ENCODE peak calls at places on chromosome 19, in six cellular contexts. One of them, this sample, is unnamed.

GRCh38 chr19:15780595-15781418 is 6.7 kb upstream of the OR10H5 start:
- DNase-seq in posterior vena cava: no peak
- DNase-seq in BJ: no peak
- DNase-seq in ascending aorta: no peak
- DNase-seq in amniotic epithelial cell: no peak
- DNase-seq in choroid plexus epithelial cell: no peak
- DNase-seq in this sample: peak; percentile 73

GRCh38 chr19:45884682-45885555 is 1.0 kb downstream of the IRF2BP1 start:
- DNase-seq in choroid plexus epithelial cell: no peak
- DNase-seq in posterior vena cava: no peak
- DNase-seq in amniotic epithelial cell: no peak
- DNase-seq in ascending aorta: no peak
- DNase-seq in BJ: no peak
- DNase-seq in this sample: no peak

GRCh38 chr19:32041681-32042292 is 303.6 kb upstream of the ZNF507 start:
- DNase-seq in ascending aorta: no peak
- DNase-seq in posterior vena cava: no peak
- DNase-seq in BJ: no peak
- DNase-seq in choroid plexus epithelial cell: peak; percentile 49
- DNase-seq in amniotic epithelial cell: no peak
- DNase-seq in this sample: no peak

GRCh38 chr19:39409886-39410619 is 2.4 kb upstream of the PLEKHG2 start:
- DNase-seq in amniotic epithelial cell: peak; percentile 71
- DNase-seq in BJ: no peak
- DNase-seq in ascending aorta: peak; percentile 53
- DNase-seq in posterior vena cava: peak; percentile 97
- DNase-seq in choroid plexus epithelial cell: no peak
- DNase-seq in this sample: peak; percentile 95

GRCh38 chr19:35013047-35013819 is 13.1 kb downstream of the GRAMD1A start:
- DNase-seq in posterior vena cava: peak; percentile 94
- DNase-seq in choroid plexus epithelial cell: peak; percentile 79
- DNase-seq in ascending aorta: no peak
- DNase-seq in amniotic epithelial cell: peak; percentile 55
- DNase-seq in BJ: no peak
- DNase-seq in this sample: peak; percentile 93

GRCh38 chr19:3175761-3176714 is 2.5 kb upstream of the S1PR4 start:
- DNase-seq in BJ: peak; percentile 75
- DNase-seq in ascending aorta: no peak
- DNase-seq in amniotic epithelial cell: peak; percentile 43
- DNase-seq in posterior vena cava: no peak
- DNase-seq in choroid plexus epithelial cell: peak; percentile 64
- DNase-seq in this sample: no peak

GRCh38 chr19:47073574-47073973 is 25.1 kb upstream of the TMEM160 start:
- DNase-seq in choroid plexus epithelial cell: no peak
- DNase-seq in ascending aorta: no peak
- DNase-seq in posterior vena cava: no peak
- DNase-seq in amniotic epithelial cell: no peak
- DNase-seq in BJ: no peak
- DNase-seq in this sample: no peak

GRCh38 chr19:46350029-46350757 is 3.3 kb downstream of the PPP5C start:
- DNase-seq in amniotic epithelial cell: no peak
- DNase-seq in ascending aorta: no peak
- DNase-seq in BJ: no peak
- DNase-seq in choroid plexus epithelial cell: no peak
- DNase-seq in posterior vena cava: peak; percentile 77
- DNase-seq in this sample: no peak

GRCh38 chr19:15199652-15200574 is 882 bp downstream of the NOTCH3 start:
- DNase-seq in choroid plexus epithelial cell: no peak
- DNase-seq in BJ: no peak
- DNase-seq in amniotic epithelial cell: no peak
- DNase-seq in ascending aorta: no peak
- DNase-seq in posterior vena cava: no peak
- DNase-seq in this sample: no peak

GRCh38 chr19:36110487-36111199 is at the start of gene OVOL3:
- DNase-seq in amniotic epithelial cell: no peak
- DNase-seq in ascending aorta: no peak
- DNase-seq in posterior vena cava: no peak
- DNase-seq in choroid plexus epithelial cell: no peak
- DNase-seq in BJ: no peak
- DNase-seq in this sample: no peak

GRCh38 chr19:46844067-46844489 is 6.6 kb downstream of the AP2S1 start:
- DNase-seq in choroid plexus epithelial cell: peak; percentile 60
- DNase-seq in posterior vena cava: no peak
- DNase-seq in amniotic epithelial cell: peak; percentile 96
- DNase-seq in BJ: no peak
- DNase-seq in ascending aorta: no peak
- DNase-seq in this sample: no peak

GRCh38 chr19:7673995-7674667 is 2.8 kb upstream of the MCEMP1 start:
- DNase-seq in choroid plexus epithelial cell: peak; percentile 69
- DNase-seq in ascending aorta: peak; percentile 18
- DNase-seq in posterior vena cava: peak; percentile 92
- DNase-seq in amniotic epithelial cell: peak; percentile 44
- DNase-seq in BJ: no peak
- DNase-seq in this sample: no peak

GRCh38 chr19:55146648-55147218 is 2.3 kb downstream of the TNNT1 start:
- DNase-seq in BJ: no peak
- DNase-seq in amniotic epithelial cell: no peak
- DNase-seq in ascending aorta: no peak
- DNase-seq in choroid plexus epithelial cell: no peak
- DNase-seq in posterior vena cava: no peak
- DNase-seq in this sample: no peak

GRCh38 chr19:41411682-41412265 is 14.2 kb downstream of the BCKDHA start:
- DNase-seq in choroid plexus epithelial cell: no peak
- DNase-seq in posterior vena cava: no peak
- DNase-seq in ascending aorta: no peak
- DNase-seq in amniotic epithelial cell: no peak
- DNase-seq in BJ: no peak
- DNase-seq in this sample: no peak

GRCh38 chr19:13026478-13026999 is 31.3 kb downstream of the NFIX start:
- DNase-seq in BJ: no peak
- DNase-seq in ascending aorta: no peak
- DNase-seq in posterior vena cava: no peak
- DNase-seq in amniotic epithelial cell: peak; percentile 23
- DNase-seq in choroid plexus epithelial cell: no peak
- DNase-seq in this sample: no peak

GRCh38 chr19:8610041-8610927 is at the start of gene ADAMTS10:
- DNase-seq in amniotic epithelial cell: peak; percentile 43
- DNase-seq in posterior vena cava: no peak
- DNase-seq in ascending aorta: no peak
- DNase-seq in choroid plexus epithelial cell: peak; percentile 52
- DNase-seq in BJ: no peak
- DNase-seq in this sample: no peak

GRCh38 chr19:17075860-17076538 is 422 bp downstream of the MYO9B start:
- DNase-seq in ascending aorta: no peak
- DNase-seq in choroid plexus epithelial cell: peak; percentile 27
- DNase-seq in amniotic epithelial cell: no peak
- DNase-seq in BJ: no peak
- DNase-seq in posterior vena cava: no peak
- DNase-seq in this sample: no peak

GRCh38 chr19:14056741-14057356 is 5.0 kb downstream of the PALM3 start:
- DNase-seq in ascending aorta: no peak
- DNase-seq in amniotic epithelial cell: no peak
- DNase-seq in BJ: no peak
- DNase-seq in choroid plexus epithelial cell: no peak
- DNase-seq in posterior vena cava: no peak
- DNase-seq in this sample: no peak

GRCh38 chr19:29660835-29661234 is 4.4 kb upstream of the PLEKHF1 start:
- DNase-seq in choroid plexus epithelial cell: no peak
- DNase-seq in ascending aorta: no peak
- DNase-seq in BJ: no peak
- DNase-seq in posterior vena cava: peak; percentile 12
- DNase-seq in amniotic epithelial cell: peak; percentile 64
- DNase-seq in this sample: no peak

GRCh38 chr19:28606269-28607032 is 606.5 kb downstream of the UQCRFS1 start:
- DNase-seq in BJ: no peak
- DNase-seq in choroid plexus epithelial cell: no peak
- DNase-seq in posterior vena cava: no peak
- DNase-seq in ascending aorta: no peak
- DNase-seq in amniotic epithelial cell: no peak
- DNase-seq in this sample: no peak

GRCh38 chr19:55303477-55303876 is 19.7 kb downstream of the BRSK1 start:
- DNase-seq in amniotic epithelial cell: no peak
- DNase-seq in ascending aorta: no peak
- DNase-seq in choroid plexus epithelial cell: no peak
- DNase-seq in posterior vena cava: no peak
- DNase-seq in BJ: no peak
- DNase-seq in this sample: no peak

GRCh38 chr19:39133431-39134270 is 8.1 kb downstream of the PAK4 start:
- DNase-seq in ascending aorta: no peak
- DNase-seq in BJ: no peak
- DNase-seq in choroid plexus epithelial cell: no peak
- DNase-seq in amniotic epithelial cell: peak; percentile 53
- DNase-seq in posterior vena cava: no peak
- DNase-seq in this sample: no peak

GRCh38 chr19:45848922-45849321 is 14.0 kb downstream of the SYMPK start:
- DNase-seq in choroid plexus epithelial cell: peak; percentile 34
- DNase-seq in ascending aorta: no peak
- DNase-seq in BJ: no peak
- DNase-seq in posterior vena cava: no peak
- DNase-seq in amniotic epithelial cell: no peak
- DNase-seq in this sample: no peak

GRCh38 chr19:3575260-3575741 is 2.6 kb downstream of the HMG20B start:
- DNase-seq in ascending aorta: no peak
- DNase-seq in BJ: no peak
- DNase-seq in posterior vena cava: no peak
- DNase-seq in amniotic epithelial cell: peak; percentile 51
- DNase-seq in choroid plexus epithelial cell: peak; percentile 68
- DNase-seq in this sample: no peak

GRCh38 chr19:38005224-38005614 is 98.2 kb downstream of the SIPA1L3 start:
- DNase-seq in posterior vena cava: no peak
- DNase-seq in amniotic epithelial cell: no peak
- DNase-seq in choroid plexus epithelial cell: no peak
- DNase-seq in ascending aorta: no peak
- DNase-seq in BJ: no peak
- DNase-seq in this sample: no peak

GRCh38 chr19:56829586-56829985 is 10.9 kb downstream of the PEG3 start:
- DNase-seq in amniotic epithelial cell: no peak
- DNase-seq in BJ: no peak
- DNase-seq in choroid plexus epithelial cell: no peak
- DNase-seq in posterior vena cava: no peak
- DNase-seq in ascending aorta: no peak
- DNase-seq in this sample: no peak

GRCh38 chr19:42092350-42092749 is 16.4 kb downstream of the ZNF574 start:
- DNase-seq in BJ: no peak
- DNase-seq in choroid plexus epithelial cell: no peak
- DNase-seq in amniotic epithelial cell: no peak
- DNase-seq in posterior vena cava: no peak
- DNase-seq in ascending aorta: no peak
- DNase-seq in this sample: no peak

GRCh38 chr19:34226036-34226435 is 28.3 kb upstream of the GARRE1 start:
- DNase-seq in ascending aorta: no peak
- DNase-seq in amniotic epithelial cell: peak; percentile 38
- DNase-seq in choroid plexus epithelial cell: no peak
- DNase-seq in posterior vena cava: no peak
- DNase-seq in BJ: no peak
- DNase-seq in this sample: no peak

GRCh38 chr19:39416626-39417120 is 4.2 kb downstream of the PLEKHG2 start:
- DNase-seq in posterior vena cava: no peak
- DNase-seq in ascending aorta: no peak
- DNase-seq in amniotic epithelial cell: no peak
- DNase-seq in BJ: no peak
- DNase-seq in choroid plexus epithelial cell: no peak
- DNase-seq in this sample: no peak

GRCh38 chr19:49556412-49557398 is 23.7 kb downstream of the NOSIP start:
- DNase-seq in amniotic epithelial cell: no peak
- DNase-seq in posterior vena cava: no peak
- DNase-seq in ascending aorta: no peak
- DNase-seq in choroid plexus epithelial cell: no peak
- DNase-seq in BJ: no peak
- DNase-seq in this sample: no peak

GRCh38 chr19:40685563-40685962 is 4.9 kb downstream of the NUMBL start:
- DNase-seq in choroid plexus epithelial cell: no peak
- DNase-seq in amniotic epithelial cell: no peak
- DNase-seq in posterior vena cava: no peak
- DNase-seq in ascending aorta: no peak
- DNase-seq in BJ: no peak
- DNase-seq in this sample: no peak

GRCh38 chr19:1438035-1438932 is at the start of gene RPS15:
- DNase-seq in choroid plexus epithelial cell: peak; percentile 97
- DNase-seq in posterior vena cava: peak; percentile 99
- DNase-seq in ascending aorta: peak; percentile 63
- DNase-seq in BJ: peak; percentile 72
- DNase-seq in amniotic epithelial cell: peak; percentile 88
- DNase-seq in this sample: peak; percentile 99

GRCh38 chr19:30968210-30968609 is 381.0 kb downstream of the TSHZ3 start:
- DNase-seq in ascending aorta: no peak
- DNase-seq in amniotic epithelial cell: no peak
- DNase-seq in choroid plexus epithelial cell: no peak
- DNase-seq in BJ: no peak
- DNase-seq in posterior vena cava: no peak
- DNase-seq in this sample: no peak

GRCh38 chr19:1777149-1777548 is 23.8 kb downstream of the ONECUT3 start:
- DNase-seq in ascending aorta: no peak
- DNase-seq in BJ: no peak
- DNase-seq in posterior vena cava: no peak
- DNase-seq in choroid plexus epithelial cell: no peak
- DNase-seq in amniotic epithelial cell: no peak
- DNase-seq in this sample: no peak

GRCh38 chr19:18908917-18909619 is 10.1 kb downstream of the COPE start:
- DNase-seq in posterior vena cava: no peak
- DNase-seq in ascending aorta: no peak
- DNase-seq in amniotic epithelial cell: no peak
- DNase-seq in choroid plexus epithelial cell: no peak
- DNase-seq in BJ: no peak
- DNase-seq in this sample: no peak

GRCh38 chr19:41330946-41331678 is 21.1 kb downstream of the CCDC97 start:
- DNase-seq in ascending aorta: no peak
- DNase-seq in posterior vena cava: no peak
- DNase-seq in choroid plexus epithelial cell: no peak
- DNase-seq in BJ: no peak
- DNase-seq in amniotic epithelial cell: no peak
- DNase-seq in this sample: no peak

This sample was measured in mesenteric fat pad.